ENCODE peak calls at places on chromosomes 11 and 22, in five cellular contexts. V is GM23338, L is K562, H is hepatocyte, Z is MM.1S. S is an unnamed sample. For H3K4me1, the result is how much of the 10 kb centered on the place peaks cover.

GRCh38 chr11:73141031-73141308 is 1.1 kb downstream of the FCHSD2 start:
- DNase-seq in H (peak), Z (no peak), V (no peak), L (peak), S (no peak)

GRCh38 chr11:66228521-66228920 is 39.9 kb upstream of the RAB1B start:
- DNase-seq in V (peak), L (no peak), Z (no peak), H (peak), S (no peak)

GRCh38 chr22:26763633-26764295 is 106.4 kb downstream of the MIAT start:
- DNase-seq in Z (no peak), H (peak), L (no peak), V (no peak), S (no peak)

GRCh38 chr11:45658292-45658991 is 7.0 kb downstream of the CHST1 start:
- DNase-seq in V (peak), H (peak), L (no peak), Z (no peak), S (peak)

GRCh38 chr22:43235445-43236400 is 48.8 kb upstream of the TTLL12 start:
- DNase-seq in H (no peak), L (no peak), V (no peak), Z (no peak), S (no peak)

GRCh38 chr22:31286360-31287255 is 5.7 kb downstream of the PIK3IP1 start:
- DNase-seq in Z (peak), V (no peak), H (no peak), L (no peak), S (no peak)

GRCh38 chr22:26629988-26630761 is 8.4 kb downstream of the CRYBA4 start:
- DNase-seq in Z (no peak), H (no peak), V (peak), L (peak), S (no peak)

GRCh38 chr22:45450931-45451651 is 37.6 kb downstream of the RIBC2 start:
- DNase-seq in V (no peak), H (peak), L (no peak), Z (no peak), S (no peak)

GRCh38 chr11:1392561-1392960 is 2.8 kb downstream of the BRSK2 start:
- DNase-seq in Z (no peak), L (no peak), V (no peak), H (no peak), S (no peak)

GRCh38 chr11:79081441-79082124 is 359.2 kb downstream of the TENM4 start:
- DNase-seq in L (no peak), V (no peak), Z (no peak), H (no peak), S (no peak)

GRCh38 chr22:38775656-38776055 is 18.3 kb downstream of the DNAL4 start:
- DNase-seq in Z (no peak), L (no peak), V (no peak), H (no peak), S (no peak)

GRCh38 chr22:38774496-38775166 is 18.8 kb upstream of the SUN2 start:
- DNase-seq in Z (no peak), V (no peak), H (no peak), L (no peak), S (no peak)

GRCh38 chr22:38773363-38773946 is 17.7 kb upstream of the SUN2 start:
- DNase-seq in L (no peak), V (no peak), H (no peak), Z (no peak), S (no peak)

GRCh38 chr22:38776086-38776485 is 17.9 kb downstream of the DNAL4 start:
- DNase-seq in V (no peak), L (no peak), H (no peak), Z (no peak), S (no peak)

DNA sequence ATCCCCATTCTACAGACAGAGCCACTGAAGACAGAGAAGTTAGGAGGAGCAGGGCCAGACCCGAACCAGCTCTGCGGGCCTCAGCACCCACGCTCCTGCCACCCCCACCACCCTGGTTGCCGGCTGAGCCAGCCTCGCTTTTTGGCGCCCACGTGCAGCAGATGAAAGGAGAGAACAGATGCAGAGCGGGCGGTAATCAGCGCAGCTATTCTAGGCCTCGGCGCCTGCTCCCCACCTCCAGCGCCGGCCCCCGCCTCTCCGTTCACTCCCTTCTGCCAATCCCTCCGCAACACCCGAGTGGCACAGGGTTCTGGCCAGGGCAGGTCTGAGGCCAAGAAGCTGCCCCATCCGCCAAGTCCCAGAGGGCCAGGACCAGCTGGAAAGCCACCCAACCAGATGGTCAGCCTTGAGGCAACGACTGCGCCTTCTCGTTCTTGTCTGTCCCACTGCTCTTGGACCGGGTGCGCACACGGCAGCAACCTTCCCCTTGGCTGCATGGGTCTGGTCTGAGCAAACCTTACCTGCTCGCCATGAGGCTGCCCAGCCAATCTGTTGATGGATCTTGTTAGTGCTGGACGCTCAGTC is 16.8 kb downstream of the DNAL4 start:
- DNase-seq in V (no peak), Z (no peak), L (no peak), H (no peak), S (no peak)
- H3K4me1 ChIP-seq in V (under half), Z (under half), L (under half), H (under half), S (under half)

DNA sequence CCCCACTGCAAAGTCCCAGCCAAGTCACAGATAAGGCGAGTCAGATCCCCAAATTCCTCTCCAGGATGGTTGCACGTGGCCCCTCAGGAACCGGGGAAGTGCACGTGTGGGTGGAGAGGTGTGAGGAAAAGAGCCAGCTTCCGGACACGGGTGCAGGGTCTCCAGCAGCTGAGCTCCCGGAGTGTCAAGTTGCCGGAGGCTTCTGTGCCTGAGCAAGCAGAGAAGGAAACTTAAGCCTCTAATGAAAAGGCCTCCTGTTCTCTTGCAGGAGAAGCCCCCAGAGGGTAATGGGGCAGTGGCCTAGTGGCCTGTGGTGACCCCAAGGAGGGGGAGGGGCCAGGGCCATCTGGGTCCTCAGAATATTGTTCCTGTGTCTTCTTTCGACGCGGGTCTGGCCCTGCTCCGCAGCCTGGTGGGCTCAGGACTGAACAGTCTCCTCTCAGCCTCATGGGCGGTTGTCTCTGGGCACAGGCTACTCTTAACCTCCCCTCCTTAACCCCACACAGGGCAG is 147.9 kb downstream of the FEZ1 start:
- DNase-seq in L (no peak), H (no peak), Z (no peak), V (peak), S (peak)
- H2AFZ ChIP-seq in L (peak), H (no peak), Z (no peak), V (no peak), S (no peak)

GRCh38 chr11:3861698-3862097 is 6.2 kb downstream of the STIM1 start:
- DNase-seq in H (no peak), Z (no peak), V (peak), L (no peak), S (no peak)

GRCh38 chr11:3865388-3866193 is 10.1 kb downstream of the STIM1 start:
- DNase-seq in H (no peak), Z (no peak), L (no peak), V (peak), S (no peak)

GRCh38 chr11:3866206-3866605 is 10.7 kb downstream of the STIM1 start:
- DNase-seq in Z (no peak), V (peak), L (no peak), H (no peak), S (no peak)

GRCh38 chr11:3867209-3868071 is 12.0 kb downstream of the STIM1 start:
- DNase-seq in H (peak), Z (peak), L (peak), V (no peak), S (no peak)

DNA sequence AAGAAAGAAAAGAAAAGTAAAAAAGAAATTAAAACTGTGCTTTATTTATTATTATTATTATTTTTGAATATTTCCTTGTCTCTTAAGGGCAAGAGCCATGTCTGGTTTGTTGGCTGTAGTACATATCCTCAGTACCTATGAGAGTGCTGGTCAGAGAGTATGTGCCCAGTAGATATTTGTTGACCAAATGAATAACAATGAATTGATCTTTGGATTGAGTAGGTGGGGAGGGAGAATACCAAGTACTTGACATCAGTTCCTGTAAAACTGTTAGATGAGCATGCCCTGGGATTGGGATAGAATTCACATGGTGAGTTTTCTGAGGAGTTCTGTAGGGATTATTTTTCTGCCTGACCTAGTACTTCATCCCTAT is 11.4 kb downstream of the STIM1 start:
- DNase-seq in H (no peak), L (no peak), Z (no peak), V (no peak), S (no peak)
- H3K4me1 ChIP-seq in H (under half), L (half or more), Z (half or more), V (under half), S (under half)

GRCh38 chr22:36505998-36506635 is 723 bp downstream of the FOXRED2 start:
- DNase-seq in V (no peak), Z (no peak), L (peak), H (no peak), S (no peak)
- H2AFZ ChIP-seq in V (peak), Z (peak), L (peak), H (peak), S (no peak)

GRCh38 chr22:19429950-19430889 is 1.3 kb downstream of the HIRA start:
- DNase-seq in L (peak), V (peak), Z (peak), H (peak), S (no peak)
- H3K4me1 ChIP-seq in L (under half), V (under half), Z (under half), H (under half), S (under half)

S was measured in H1.